ENCODE peak calls at places on chromosome 20, in four cellular contexts. P is mesenchymal stem cell, Q is heart left ventricle, H is neural progenitor cell. F is an unnamed sample.

GRCh38 chr20:361562-361961 is 14.7 kb downstream of the NRSN2 start:
- DNase-seq in Q (no peak), H (no peak), P (no peak), F (no peak)

GRCh38 chr20:5524886-5525285 is 208.1 kb upstream of the PROKR2 start:
- DNase-seq in Q (no peak), P (no peak), H (no peak), F (no peak)

GRCh38 chr20:11970243-11970836 is 52.6 kb downstream of the BTBD3 start:
- DNase-seq in P (no peak), Q (no peak), H (no peak), F (no peak)

GRCh38 chr20:53547664-53548239 is 45.9 kb downstream of the ZNF217 start:
- DNase-seq in Q (peak; percentile 27), H (peak; percentile 77), P (peak; percentile 89), F (peak; percentile 85)

GRCh38 chr20:16476032-16476431 is 97.2 kb downstream of the KIF16B start:
- DNase-seq in P (peak; percentile 71), H (peak; percentile 50), Q (no peak), F (peak; percentile 43)

GRCh38 chr20:38855356-38855755 is 49.9 kb downstream of the PPP1R16B start:
- DNase-seq in P (no peak), Q (no peak), H (no peak), F (peak; percentile 35)

GRCh38 chr20:17938889-17939619 is 29.5 kb downstream of the SNX5 start:
- DNase-seq in P (peak; percentile 72), H (peak; percentile 92), Q (peak; percentile 64), F (peak; percentile 75)

GRCh38 chr20:63135411-63135810 is 80.5 kb downstream of the YTHDF1 start:
- DNase-seq in Q (no peak), H (peak; percentile 31), P (no peak), F (no peak)

GRCh38 chr20:51529758-51530157 is 12.8 kb downstream of the NFATC2 start:
- DNase-seq in P (no peak), Q (no peak), H (no peak), F (peak; percentile 35)

GRCh38 chr20:62303327-62304226 is 780 bp downstream of the ADRM1 start:
- DNase-seq in H (peak; percentile 44), P (peak; percentile 41), Q (no peak), F (peak; percentile 76)

GRCh38 chr20:19583532-19584175 is 174.4 kb upstream of the RIN2 start:
- DNase-seq in H (peak; percentile 87), P (peak; percentile 21), Q (peak; percentile 61), F (peak; percentile 81)

GRCh38 chr20:21352703-21353102 is 44.6 kb downstream of the NKX2-4 start:
- DNase-seq in Q (no peak), P (peak; percentile 54), H (no peak), F (no peak)

GRCh38 chr20:63190828-63191227 is 25.1 kb downstream of the YTHDF1 start:
- DNase-seq in H (no peak), P (no peak), Q (no peak), F (no peak)

GRCh38 chr20:33419140-33419974 is 18.0 kb upstream of the CDK5RAP1 start:
- DNase-seq in P (no peak), H (no peak), Q (peak; percentile 87), F (no peak)

GRCh38 chr20:574297-574942 is 30.8 kb upstream of the CSNK2A1 start:
- DNase-seq in Q (peak; percentile 78), P (no peak), H (peak; percentile 78), F (no peak)

GRCh38 chr20:10790013-10790412 is 116.2 kb upstream of the JAG1 start:
- DNase-seq in Q (no peak), P (no peak), H (no peak), F (no peak)

GRCh38 chr20:711526-711925 is 35.9 kb upstream of the SCRT2 start:
- DNase-seq in P (no peak), H (no peak), Q (no peak), F (no peak)

GRCh38 chr20:10414982-10415650 is 18.9 kb downstream of the MKKS start:
- DNase-seq in P (no peak), H (peak; percentile 73), Q (no peak), F (no peak)

GRCh38 chr20:50558483-50558925 is 48.3 kb downstream of the PTPN1 start:
- DNase-seq in P (peak; percentile 94), H (no peak), Q (no peak), F (no peak)

GRCh38 chr20:19784511-19785172 is 26.6 kb downstream of the RIN2 start:
- DNase-seq in H (peak; percentile 81), Q (peak; percentile 64), P (peak; percentile 90), F (peak; percentile 78)

GRCh38 chr20:53949319-53949839 is 121.0 kb downstream of the BCAS1 start:
- DNase-seq in P (peak; percentile 91), Q (peak; percentile 61), H (no peak), F (no peak)

GRCh38 chr20:21159658-21160380 is 33.9 kb downstream of the KIZ start:
- DNase-seq in H (no peak), P (no peak), Q (no peak), F (no peak)

GRCh38 chr20:51906694-51907093 is 104.4 kb upstream of the SALL4 start:
- DNase-seq in Q (no peak), P (no peak), H (no peak), F (no peak)

GRCh38 chr20:6731951-6732580 is 35.4 kb upstream of the BMP2 start:
- DNase-seq in P (no peak), Q (peak; percentile 72), H (no peak), F (no peak)

GRCh38 chr20:1154734-1155133 is 30.0 kb downstream of the TMEM74B start:
- DNase-seq in H (no peak), Q (no peak), P (no peak), F (no peak)

GRCh38 chr20:3873507-3873906 is 15.7 kb upstream of the PANK2 start:
- DNase-seq in P (no peak), Q (no peak), H (no peak), F (no peak)

GRCh38 chr20:5654557-5654956 is 95.6 kb upstream of the SHLD1 start:
- DNase-seq in H (no peak), Q (no peak), P (peak; percentile 91), F (peak; percentile 17)

GRCh38 chr20:24836041-24836533 is 113.0 kb upstream of the CST7 start:
- DNase-seq in Q (no peak), H (no peak), P (no peak), F (no peak)

DNA sequence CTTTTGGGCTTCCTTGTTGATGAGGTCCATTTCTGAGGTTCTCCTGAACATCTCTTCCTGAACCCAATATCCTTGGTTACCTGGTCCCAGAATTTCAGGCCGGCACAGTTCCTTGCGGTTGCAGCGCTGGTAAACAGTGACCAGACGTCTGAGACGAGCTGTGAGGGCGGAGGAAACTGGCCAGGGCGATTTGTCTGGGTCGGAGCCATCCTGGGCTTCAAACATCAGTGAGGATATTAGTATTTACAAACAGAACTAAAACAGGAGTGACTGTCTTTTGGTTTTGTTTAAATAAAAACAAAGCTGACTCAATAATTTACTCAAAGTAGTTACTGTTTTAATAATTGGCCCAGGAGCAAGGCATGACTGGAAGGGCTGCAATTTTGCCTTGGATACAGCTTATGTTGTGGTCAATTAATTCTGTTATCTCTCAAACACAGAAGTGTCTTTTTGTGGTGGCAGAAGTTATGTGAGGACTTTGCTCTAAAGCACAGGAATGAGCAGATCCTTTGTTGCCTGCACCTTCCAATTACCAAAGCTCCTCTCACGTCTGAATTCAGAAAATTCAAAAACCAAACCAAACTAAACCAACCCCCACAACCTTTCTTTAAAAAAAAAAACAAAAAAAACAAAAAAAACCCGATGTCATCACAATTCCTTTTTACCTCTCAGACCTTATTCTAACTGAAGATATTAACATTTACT is 58.7 kb upstream of the EMILIN3 start:
- DNase-seq in H (no peak), Q (no peak), P (peak; percentile 61), F (no peak)
- H3K36me3 ChIP-seq in H (peaks cover 5% of the 10 kb centered on the region), Q (peaks cover 26% of the 10 kb centered on the region), P (peaks cover 20% of the 10 kb centered on the region), F (peaks cover 16% of the 10 kb centered on the region)

GRCh38 chr20:48676795-48677447 is 150.9 kb downstream of the PREX1 start:
- DNase-seq in H (no peak), Q (no peak), P (no peak), F (no peak)

GRCh38 chr20:48672324-48672723 is 155.5 kb downstream of the PREX1 start:
- DNase-seq in P (no peak), H (no peak), Q (no peak), F (no peak)

GRCh38 chr20:48673485-48673884 is 154.3 kb downstream of the PREX1 start:
- DNase-seq in P (no peak), Q (no peak), H (no peak), F (no peak)

GRCh38 chr20:48676125-48676524 is 151.7 kb downstream of the PREX1 start:
- DNase-seq in P (no peak), H (no peak), Q (no peak), F (no peak)

DNA sequence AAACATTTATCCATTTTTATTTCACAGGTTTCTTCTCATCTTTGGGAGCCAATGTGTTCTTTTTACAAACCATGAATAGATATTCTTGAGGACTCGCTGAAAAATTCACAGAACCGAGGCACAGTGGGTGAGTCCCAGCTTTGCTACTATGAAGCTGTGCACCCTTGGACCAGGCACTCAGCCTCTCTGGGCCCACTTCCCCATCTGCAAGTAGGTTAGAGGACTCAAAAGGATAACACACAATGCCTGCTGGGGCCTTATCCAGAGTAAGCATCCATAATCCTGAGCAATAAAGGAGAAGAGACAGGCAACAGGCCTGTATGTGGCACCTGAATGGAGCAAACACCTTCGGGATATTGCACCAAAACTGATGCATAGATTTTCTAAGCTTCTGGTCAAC is 153.3 kb downstream of the PREX1 start:
- DNase-seq in H (no peak), Q (no peak), P (no peak), F (no peak)
- H3K36me3 ChIP-seq in H (no peaks in the 10 kb centered on the region), Q (no peaks in the 10 kb centered on the region), P (peaks cover 16% of the 10 kb centered on the region), F (peaks cover 1% of the 10 kb centered on the region)

GRCh38 chr20:35737865-35738333 is 4.2 kb downstream of the RBM39 start:
- DNase-seq in H (no peak), P (no peak), Q (no peak), F (no peak)
- H3K36me3 ChIP-seq in H (peaks cover 52% of the 10 kb centered on the region), P (peaks cover 26% of the 10 kb centered on the region), Q (peaks cover 33% of the 10 kb centered on the region), F (peaks cover 27% of the 10 kb centered on the region)

DNA sequence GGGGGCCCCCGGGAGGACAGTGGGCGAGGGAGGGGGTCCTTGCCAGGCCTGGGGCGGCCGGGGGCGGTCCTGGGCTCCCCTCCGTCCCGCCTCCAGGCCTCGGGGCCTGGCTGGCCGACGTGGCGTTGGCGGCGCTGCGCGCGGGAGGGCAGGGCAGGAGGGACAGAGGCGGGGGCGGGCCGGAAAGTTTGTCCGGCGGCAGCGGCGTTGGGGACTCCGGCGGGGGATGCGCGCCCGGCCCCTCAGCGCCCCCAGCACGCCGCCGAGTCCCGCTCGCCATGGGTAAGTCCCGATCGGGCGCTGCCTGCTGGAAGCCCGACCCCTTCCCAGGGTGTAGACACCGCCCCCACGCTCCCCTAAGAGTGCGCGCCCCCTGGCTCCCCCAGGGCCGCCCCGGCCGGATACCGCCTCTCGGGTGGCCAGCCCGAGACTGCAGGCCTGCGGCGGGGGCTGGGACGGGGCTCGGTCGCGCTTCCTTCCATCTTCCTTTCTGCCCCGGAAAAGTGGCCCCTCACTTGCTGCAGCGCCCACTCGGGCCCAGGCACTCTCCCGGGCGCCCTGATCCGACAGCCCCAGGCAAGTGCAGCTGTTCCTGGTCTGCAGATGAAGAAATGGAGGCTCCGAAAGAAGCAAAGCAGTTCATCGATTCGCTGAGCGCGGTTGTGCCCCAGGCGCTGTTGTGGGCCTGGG is at the start of gene SLC2A10:
- DNase-seq in Q (peak; percentile 68), H (peak; percentile 77), P (peak; percentile 72), F (peak; percentile 81)
- H3K36me3 ChIP-seq in Q (no peaks in the 10 kb centered on the region), H (no peaks in the 10 kb centered on the region), P (peaks cover 3% of the 10 kb centered on the region), F (no peaks in the 10 kb centered on the region)

F was measured in Caco-2.